ENCODE peak calls at places on chromosome 14, in five cellular contexts. X is colonic mucosa, D is PC-3, C is kidney, I is IMR-90. Q is an unnamed sample.

GRCh38 chr14:38203929-38204716 is 3.6 kb upstream of the SSTR1 start:
- DNase-seq in X (no peak), D (peak; percentile 30), C (no peak), I (no peak), Q (no peak)

GRCh38 chr14:81303258-81303935 is 82.6 kb upstream of the GTF2A1 start:
- DNase-seq in X (peak; percentile 91), D (peak; percentile 97), C (peak; percentile 86), I (no peak), Q (peak; percentile 59)

GRCh38 chr14:22226381-22226780 is 362.6 kb downstream of the DAD1 start:
- DNase-seq in X (no peak), D (peak; percentile 77), C (no peak), I (peak; percentile 59), Q (no peak)

GRCh38 chr14:64734990-64735389 is 30.8 kb downstream of the PLEKHG3 start:
- DNase-seq in X (no peak), D (no peak), C (peak; percentile 6), I (no peak), Q (no peak)

GRCh38 chr14:53842938-53843337 is 113.7 kb downstream of the BMP4 start:
- DNase-seq in X (no peak), D (peak; percentile 88), C (no peak), I (peak; percentile 38), Q (no peak)

GRCh38 chr14:78455896-78456435 is 285.8 kb downstream of the NRXN3 start:
- DNase-seq in X (no peak), D (no peak), C (no peak), I (no peak), Q (no peak)

GRCh38 chr14:65269732-65270131 is 142.8 kb upstream of the FUT8 start:
- DNase-seq in X (no peak), D (peak; percentile 53), C (no peak), I (no peak), Q (no peak)

GRCh38 chr14:92323916-92324818 is 1.2 kb downstream of the SLC24A4 start:
- DNase-seq in X (no peak), D (no peak), C (no peak), I (no peak), Q (no peak)

GRCh38 chr14:105448706-105449111 is 25.9 kb upstream of the CRIP2 start:
- DNase-seq in X (peak; percentile 59), D (peak; percentile 48), C (peak; percentile 91), I (peak; percentile 47), Q (peak; percentile 8)

GRCh38 chr14:105867961-105868599 is 341.7 kb downstream of the TMEM121 start:
- DNase-seq in X (no peak), D (no peak), C (no peak), I (no peak), Q (no peak)

GRCh38 chr14:101111620-101112290 is 208.2 kb upstream of the RTL1 start:
- DNase-seq in X (peak; percentile 12), D (no peak), C (peak; percentile 59), I (no peak), Q (no peak)

GRCh38 chr14:98721061-98721460 is 550.9 kb downstream of the BCL11B start:
- DNase-seq in X (no peak), D (no peak), C (no peak), I (no peak), Q (no peak)

GRCh38 chr14:73750161-73750901 is 36.1 kb upstream of the PNMA1 start:
- DNase-seq in X (peak; percentile 40), D (peak; percentile 29), C (no peak), I (no peak), Q (no peak)

GRCh38 chr14:36713960-36714703 is 52.5 kb downstream of the PAX9 start:
- DNase-seq in X (no peak), D (no peak), C (no peak), I (no peak), Q (no peak)

GRCh38 chr14:54003064-54003463 is 46.4 kb upstream of the BMP4 start:
- DNase-seq in X (no peak), D (peak; percentile 13), C (no peak), I (peak; percentile 16), Q (no peak)

GRCh38 chr14:64946310-64947045 is 3.9 kb upstream of the GPX2 start:
- DNase-seq in X (no peak), D (no peak), C (no peak), I (no peak), Q (no peak)

GRCh38 chr14:23801766-23802165 is 151.8 kb upstream of the DHRS4 start:
- DNase-seq in X (no peak), D (no peak), C (no peak), I (no peak), Q (no peak)

GRCh38 chr14:37583358-37584210 is 11.5 kb downstream of the FOXA1 start:
- DNase-seq in X (peak; percentile 61), D (peak; percentile 85), C (peak; percentile 68), I (no peak), Q (no peak)

GRCh38 chr14:104288272-104288671 is 149.9 kb downstream of the KIF26A start:
- DNase-seq in X (no peak), D (no peak), C (peak; percentile 35), I (no peak), Q (no peak)

GRCh38 chr14:72717220-72717619 is 176.7 kb downstream of the DPF3 start:
- DNase-seq in X (no peak), D (no peak), C (no peak), I (no peak), Q (no peak)

GRCh38 chr14:101709533-101709881 is 52.0 kb upstream of the PPP2R5C start:
- DNase-seq in X (no peak), D (no peak), C (no peak), I (no peak), Q (no peak)

GRCh38 chr14:95482967-95483842 is 33.2 kb downstream of the SYNE3 start:
- DNase-seq in X (peak; percentile 70), D (peak; percentile 82), C (peak; percentile 94), I (peak; percentile 97), Q (no peak)

GRCh38 chr14:61454545-61454944 is 133.2 kb downstream of the PRKCH start:
- DNase-seq in X (no peak), D (no peak), C (no peak), I (no peak), Q (no peak)

GRCh38 chr14:64422753-64423152 is 34.6 kb downstream of the MTHFD1 start:
- DNase-seq in X (no peak), D (no peak), C (no peak), I (no peak), Q (no peak)

GRCh38 chr14:47674148-47674545 is 1.3 kb downstream of the MDGA2 start:
- DNase-seq in X (no peak), D (no peak), C (no peak), I (no peak), Q (no peak)

GRCh38 chr14:35963209-35963608 is 137.1 kb downstream of the BRMS1L start:
- DNase-seq in X (no peak), D (peak; percentile 47), C (no peak), I (no peak), Q (no peak)

GRCh38 chr14:104931771-104932675 is 7.3 kb downstream of the PLD4 start:
- DNase-seq in X (no peak), D (no peak), C (peak; percentile 79), I (no peak), Q (no peak)

GRCh38 chr14:32565256-32565655 is 236.2 kb downstream of the AKAP6 start:
- DNase-seq in X (no peak), D (no peak), C (no peak), I (no peak), Q (no peak)

GRCh38 chr14:81127785-81128184 is 93.0 kb downstream of the GTF2A1 start:
- DNase-seq in X (no peak), D (no peak), C (no peak), I (peak; percentile 11), Q (no peak)

GRCh38 chr14:89178802-89179201 is 238.2 kb downstream of the FOXN3 start:
- DNase-seq in X (no peak), D (peak; percentile 7), C (no peak), I (peak; percentile 68), Q (no peak)

GRCh38 chr14:81384900-81385299 is 15.2 kb downstream of the STON2 start:
- DNase-seq in X (no peak), D (peak; percentile 62), C (no peak), I (no peak), Q (peak; percentile 40)

GRCh38 chr14:81450100-81450531 is 50.0 kb upstream of the STON2 start:
- DNase-seq in X (no peak), D (no peak), C (no peak), I (no peak), Q (no peak)

GRCh38 chr14:49971156-49972141 is 78.6 kb downstream of the ARF6 start:
- DNase-seq in X (peak; percentile 65), D (peak; percentile 43), C (no peak), I (peak; percentile 25), Q (no peak)

GRCh38 chr14:49972840-49973239 is 80.0 kb downstream of the ARF6 start:
- DNase-seq in X (peak; percentile 86), D (peak; percentile 97), C (no peak), I (peak; percentile 92), Q (peak; percentile 81)

GRCh38 chr14:49972199-49972671 is 79.4 kb downstream of the ARF6 start:
- DNase-seq in X (peak; percentile 79), D (peak; percentile 90), C (no peak), I (peak; percentile 74), Q (peak; percentile 77)

GRCh38 chr14:49969961-49970360 is 77.1 kb downstream of the ARF6 start:
- DNase-seq in X (no peak), D (no peak), C (no peak), I (no peak), Q (no peak)

GRCh38 chr14:49970474-49971147 is 77.7 kb downstream of the ARF6 start:
- DNase-seq in X (peak; percentile 57), D (no peak), C (no peak), I (peak; percentile 49), Q (no peak)
- H3K4me1 ChIP-seq in X (peaks cover 17% of the 10 kb centered on the region), D (peaks cover 77% of the 10 kb centered on the region), C (peaks cover 43% of the 10 kb centered on the region), I (peaks cover 34% of the 10 kb centered on the region), Q (peaks cover 45% of the 10 kb centered on the region)

DNA sequence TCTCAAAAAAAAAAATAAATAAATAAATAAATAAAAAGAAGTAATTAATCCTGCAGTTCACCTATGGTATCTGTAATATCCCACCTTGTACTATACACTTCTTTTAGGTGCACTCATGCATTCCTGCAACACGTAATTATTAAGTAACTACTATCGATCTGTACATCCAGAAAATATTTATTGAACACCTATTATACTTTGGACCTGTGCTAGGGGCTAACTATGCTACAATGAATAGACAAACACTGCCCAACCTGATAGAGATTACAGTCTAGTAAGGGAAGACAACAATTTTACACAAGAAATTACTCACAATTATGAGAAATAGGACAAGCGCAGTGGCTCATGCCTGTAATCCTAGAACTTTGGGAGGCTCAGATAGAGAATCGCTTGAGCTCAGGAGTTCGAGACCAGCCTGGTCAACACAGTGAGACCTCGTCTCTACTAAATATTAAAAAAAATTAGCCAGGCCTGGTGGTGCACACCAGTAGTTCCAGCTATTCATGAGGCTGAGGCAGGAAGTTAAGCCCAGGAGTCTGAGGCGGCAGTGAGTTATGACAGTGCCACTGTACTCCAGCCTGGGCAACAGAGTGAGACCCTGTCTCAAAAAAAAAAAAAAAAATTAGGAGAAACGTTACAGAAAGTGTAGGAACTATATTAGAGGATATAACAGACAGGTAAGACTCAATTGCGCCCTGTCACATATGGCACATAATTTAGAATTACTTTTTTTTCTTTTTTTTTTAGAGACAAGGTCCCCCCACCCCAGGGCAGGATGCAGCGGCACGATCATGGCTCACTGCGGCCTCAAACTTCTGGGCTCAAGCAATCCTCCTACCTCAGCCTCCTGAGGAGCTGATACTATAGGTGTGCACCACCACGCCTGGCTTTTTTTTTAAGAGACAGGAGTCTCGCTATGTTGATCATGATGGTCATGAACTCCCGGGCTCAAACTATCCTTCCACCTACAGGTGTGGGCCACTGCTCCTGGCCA is 1.2 kb downstream of the NRDE2 start:
- DNase-seq in X (no peak), D (no peak), C (no peak), I (no peak), Q (no peak)
- H3K27ac ChIP-seq in X (no peak overlapping the region), D (no peak overlapping the region), C (no peak overlapping the region), I (no peak overlapping the region), Q (no peak overlapping the region)

GRCh38 chr14:29518335-29518734 is 409.3 kb downstream of the PRKD1 start:
- DNase-seq in X (no peak), D (peak; percentile 39), C (no peak), I (peak; percentile 28), Q (no peak)
- TF ChIP-seq CTCF in X (no peak), D (peak; percentile 53), C (no peak), I (peak; percentile 58), Q (peak; percentile 46)

GRCh38 chr14:69614592-69614991 is 3.2 kb downstream of the SUSD6 start:
- DNase-seq in X (peak; percentile 44), D (no peak), C (no peak), I (no peak), Q (no peak)
- H3K4me1 ChIP-seq in X (peaks cover 16% of the 10 kb centered on the region), D (peaks cover 27% of the 10 kb centered on the region), C (peaks cover 66% of the 10 kb centered on the region), I (peaks cover 28% of the 10 kb centered on the region), Q (peaks cover 37% of the 10 kb centered on the region)

Q was measured in foreskin keratinocyte.